ENCODE peak calls at places on chromosomes 1 and 21, in six cellular contexts. One of them, this sample, is unnamed.

GRCh38 chr1:227429447-227430359 is 111.4 kb upstream of the CDC42BPA start:
- DNase-seq in brain microvascular endothelial cell: peak; percentile 47
- DNase-seq in ascending aorta: no peak
- DNase-seq in astrocyte: peak; percentile 42
- DNase-seq in neural progenitor cell: no peak
- DNase-seq in body of pancreas: no peak
- DNase-seq in this sample: no peak

GRCh38 chr1:181202986-181203555 is 114.6 kb downstream of the IER5 start:
- DNase-seq in brain microvascular endothelial cell: no peak
- DNase-seq in astrocyte: no peak
- DNase-seq in neural progenitor cell: no peak
- DNase-seq in body of pancreas: no peak
- DNase-seq in ascending aorta: peak; percentile 53
- DNase-seq in this sample: no peak

GRCh38 chr21:15839026-15839425 is 109.2 kb downstream of the USP25 start:
- DNase-seq in neural progenitor cell: no peak
- DNase-seq in body of pancreas: no peak
- DNase-seq in astrocyte: no peak
- DNase-seq in brain microvascular endothelial cell: no peak
- DNase-seq in ascending aorta: no peak
- DNase-seq in this sample: no peak

GRCh38 chr1:165531021-165531420 is 12.8 kb upstream of the LRRC52 start:
- DNase-seq in body of pancreas: peak; percentile 40
- DNase-seq in astrocyte: no peak
- DNase-seq in brain microvascular endothelial cell: no peak
- DNase-seq in ascending aorta: no peak
- DNase-seq in neural progenitor cell: no peak
- DNase-seq in this sample: no peak

GRCh38 chr1:91099746-91100621 is 78.1 kb upstream of the ZNF644 start:
- DNase-seq in ascending aorta: no peak
- DNase-seq in neural progenitor cell: no peak
- DNase-seq in brain microvascular endothelial cell: no peak
- DNase-seq in astrocyte: peak; percentile 35
- DNase-seq in body of pancreas: no peak
- DNase-seq in this sample: peak; percentile 3

GRCh38 chr1:169115891-169116585 is 9.5 kb downstream of the ATP1B1 start:
- DNase-seq in brain microvascular endothelial cell: peak; percentile 47
- DNase-seq in body of pancreas: peak; percentile 84
- DNase-seq in neural progenitor cell: no peak
- DNase-seq in astrocyte: peak; percentile 57
- DNase-seq in ascending aorta: no peak
- DNase-seq in this sample: peak; percentile 82

GRCh38 chr1:59554011-59554673 is 257.2 kb downstream of the FGGY start:
- DNase-seq in astrocyte: no peak
- DNase-seq in neural progenitor cell: no peak
- DNase-seq in body of pancreas: no peak
- DNase-seq in brain microvascular endothelial cell: no peak
- DNase-seq in ascending aorta: no peak
- DNase-seq in this sample: no peak

GRCh38 chr1:68973459-68974244 is 476.8 kb upstream of the DEPDC1 start:
- DNase-seq in body of pancreas: no peak
- DNase-seq in ascending aorta: no peak
- DNase-seq in astrocyte: peak; percentile 70
- DNase-seq in neural progenitor cell: no peak
- DNase-seq in brain microvascular endothelial cell: peak; percentile 41
- DNase-seq in this sample: no peak

GRCh38 chr1:3577711-3578432 is 33.4 kb downstream of the MEGF6 start:
- DNase-seq in body of pancreas: no peak
- DNase-seq in ascending aorta: no peak
- DNase-seq in neural progenitor cell: no peak
- DNase-seq in brain microvascular endothelial cell: peak; percentile 47
- DNase-seq in astrocyte: peak; percentile 81
- DNase-seq in this sample: no peak

GRCh38 chr1:9784508-9785133 is 39.1 kb downstream of the CLSTN1 start:
- DNase-seq in astrocyte: peak; percentile 35
- DNase-seq in brain microvascular endothelial cell: peak; percentile 60
- DNase-seq in body of pancreas: peak; percentile 78
- DNase-seq in ascending aorta: no peak
- DNase-seq in neural progenitor cell: peak; percentile 63
- DNase-seq in this sample: no peak

GRCh38 chr1:32989160-32989894 is 24.7 kb upstream of the RNF19B start:
- DNase-seq in astrocyte: peak; percentile 98
- DNase-seq in neural progenitor cell: no peak
- DNase-seq in ascending aorta: peak; percentile 93
- DNase-seq in body of pancreas: peak; percentile 46
- DNase-seq in brain microvascular endothelial cell: peak; percentile 98
- DNase-seq in this sample: no peak

GRCh38 chr1:24927886-24928630 is 2.0 kb downstream of the RUNX3 start:
- DNase-seq in brain microvascular endothelial cell: no peak
- DNase-seq in neural progenitor cell: peak; percentile 31
- DNase-seq in body of pancreas: no peak
- DNase-seq in astrocyte: no peak
- DNase-seq in ascending aorta: no peak
- DNase-seq in this sample: no peak

GRCh38 chr1:14222086-14222485 is 376.4 kb upstream of the KAZN start:
- DNase-seq in brain microvascular endothelial cell: no peak
- DNase-seq in neural progenitor cell: no peak
- DNase-seq in astrocyte: no peak
- DNase-seq in ascending aorta: no peak
- DNase-seq in body of pancreas: no peak
- DNase-seq in this sample: no peak

GRCh38 chr1:226429051-226429461 is 21.2 kb upstream of the PARP1 start:
- DNase-seq in astrocyte: no peak
- DNase-seq in neural progenitor cell: no peak
- DNase-seq in body of pancreas: no peak
- DNase-seq in ascending aorta: no peak
- DNase-seq in brain microvascular endothelial cell: no peak
- DNase-seq in this sample: no peak

GRCh38 chr1:182765416-182765815 is 24.2 kb upstream of the NPL start:
- DNase-seq in astrocyte: no peak
- DNase-seq in ascending aorta: no peak
- DNase-seq in body of pancreas: no peak
- DNase-seq in neural progenitor cell: no peak
- DNase-seq in brain microvascular endothelial cell: no peak
- DNase-seq in this sample: no peak

GRCh38 chr21:27694667-27695066 is 727.8 kb upstream of the ADAMTS5 start:
- DNase-seq in brain microvascular endothelial cell: no peak
- DNase-seq in body of pancreas: no peak
- DNase-seq in neural progenitor cell: no peak
- DNase-seq in astrocyte: no peak
- DNase-seq in ascending aorta: no peak
- DNase-seq in this sample: no peak

GRCh38 chr1:78355646-78356045 is 135.1 kb upstream of the PTGFR start:
- DNase-seq in ascending aorta: no peak
- DNase-seq in astrocyte: peak; percentile 10
- DNase-seq in neural progenitor cell: no peak
- DNase-seq in body of pancreas: no peak
- DNase-seq in brain microvascular endothelial cell: no peak
- DNase-seq in this sample: no peak

GRCh38 chr1:234891427-234891826 is 237.2 kb downstream of the TOMM20 start:
- DNase-seq in astrocyte: no peak
- DNase-seq in brain microvascular endothelial cell: no peak
- DNase-seq in neural progenitor cell: no peak
- DNase-seq in body of pancreas: no peak
- DNase-seq in ascending aorta: no peak
- DNase-seq in this sample: no peak

GRCh38 chr1:9369964-9370788 is 77.5 kb downstream of the SPSB1 start:
- DNase-seq in neural progenitor cell: no peak
- DNase-seq in body of pancreas: no peak
- DNase-seq in ascending aorta: no peak
- DNase-seq in astrocyte: no peak
- DNase-seq in brain microvascular endothelial cell: no peak
- DNase-seq in this sample: no peak

GRCh38 chr1:112444269-112444668 is 48.3 kb downstream of the CTTNBP2NL start:
- DNase-seq in ascending aorta: no peak
- DNase-seq in body of pancreas: no peak
- DNase-seq in neural progenitor cell: no peak
- DNase-seq in brain microvascular endothelial cell: peak; percentile 35
- DNase-seq in astrocyte: peak; percentile 54
- DNase-seq in this sample: no peak

GRCh38 chr1:2135425-2135824 is 59.1 kb downstream of the FAAP20 start:
- DNase-seq in brain microvascular endothelial cell: peak; percentile 94
- DNase-seq in astrocyte: peak; percentile 68
- DNase-seq in ascending aorta: peak; percentile 83
- DNase-seq in neural progenitor cell: peak; percentile 59
- DNase-seq in body of pancreas: peak; percentile 41
- DNase-seq in this sample: peak; percentile 61

GRCh38 chr1:154419620-154420020 is 14.5 kb downstream of the IL6R start:
- DNase-seq in astrocyte: peak; percentile 90
- DNase-seq in ascending aorta: peak; percentile 97
- DNase-seq in neural progenitor cell: no peak
- DNase-seq in body of pancreas: peak; percentile 96
- DNase-seq in brain microvascular endothelial cell: peak; percentile 86
- DNase-seq in this sample: peak; percentile 65

GRCh38 chr1:97186381-97186780 is 464.8 kb downstream of the PTBP2 start:
- DNase-seq in body of pancreas: peak; percentile 5
- DNase-seq in neural progenitor cell: peak; percentile 8
- DNase-seq in ascending aorta: no peak
- DNase-seq in astrocyte: no peak
- DNase-seq in brain microvascular endothelial cell: peak; percentile 10
- DNase-seq in this sample: no peak

GRCh38 chr1:113530021-113530420 is 139.7 kb downstream of the MAGI3 start:
- DNase-seq in neural progenitor cell: no peak
- DNase-seq in ascending aorta: no peak
- DNase-seq in astrocyte: no peak
- DNase-seq in body of pancreas: no peak
- DNase-seq in brain microvascular endothelial cell: no peak
- DNase-seq in this sample: no peak

GRCh38 chr1:239918633-239919032 is 173.1 kb upstream of the FMN2 start:
- DNase-seq in astrocyte: no peak
- DNase-seq in brain microvascular endothelial cell: no peak
- DNase-seq in ascending aorta: no peak
- DNase-seq in neural progenitor cell: no peak
- DNase-seq in body of pancreas: no peak
- DNase-seq in this sample: no peak

GRCh38 chr1:239361403-239361802 is 25.0 kb upstream of the CHRM3 start:
- DNase-seq in ascending aorta: no peak
- DNase-seq in brain microvascular endothelial cell: no peak
- DNase-seq in neural progenitor cell: no peak
- DNase-seq in astrocyte: peak; percentile 98
- DNase-seq in body of pancreas: no peak
- DNase-seq in this sample: peak; percentile 76

GRCh38 chr1:104100079-104100478 is 350.4 kb downstream of the AMY1C start:
- DNase-seq in ascending aorta: no peak
- DNase-seq in astrocyte: no peak
- DNase-seq in body of pancreas: no peak
- DNase-seq in brain microvascular endothelial cell: no peak
- DNase-seq in neural progenitor cell: no peak
- DNase-seq in this sample: no peak

GRCh38 chr1:3465935-3466321 is 11.5 kb downstream of the ARHGEF16 start:
- DNase-seq in astrocyte: no peak
- DNase-seq in neural progenitor cell: no peak
- DNase-seq in body of pancreas: peak; percentile 5
- DNase-seq in brain microvascular endothelial cell: no peak
- DNase-seq in ascending aorta: no peak
- DNase-seq in this sample: no peak

GRCh38 chr1:208181259-208181816 is 62.8 kb downstream of the PLXNA2 start:
- DNase-seq in neural progenitor cell: no peak
- DNase-seq in brain microvascular endothelial cell: no peak
- DNase-seq in astrocyte: no peak
- DNase-seq in ascending aorta: no peak
- DNase-seq in body of pancreas: no peak
- DNase-seq in this sample: no peak
- H3K27ac ChIP-seq in neural progenitor cell: no peak overlapping the region
- H3K27ac ChIP-seq in brain microvascular endothelial cell: no peak overlapping the region
- H3K27ac ChIP-seq in astrocyte: no peak overlapping the region
- H3K27ac ChIP-seq in ascending aorta: no peak overlapping the region
- H3K27ac ChIP-seq in body of pancreas: no peak overlapping the region
- H3K27ac ChIP-seq in this sample: no peak overlapping the region

DNA sequence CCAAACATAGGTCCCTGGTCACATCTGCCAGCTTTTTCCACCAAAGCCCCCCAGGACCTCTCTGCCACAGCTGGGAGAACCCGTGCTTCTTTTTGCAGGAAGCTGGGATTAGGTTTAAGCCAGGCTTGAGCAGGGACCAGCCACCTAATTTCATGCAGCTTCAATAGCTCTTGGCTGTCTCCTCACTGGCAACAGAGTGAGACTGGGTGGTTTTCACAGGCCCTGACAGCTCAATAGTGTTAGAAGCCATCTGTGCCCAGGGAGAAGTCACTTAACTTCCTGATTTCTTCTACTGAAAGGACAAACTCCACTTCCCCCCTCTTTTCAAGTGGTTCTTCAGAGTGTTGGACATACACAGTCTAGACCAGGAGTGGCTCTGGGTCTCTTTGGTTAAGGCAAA is 20.4 kb upstream of the SRSF4 start:
- DNase-seq in ascending aorta: no peak
- DNase-seq in brain microvascular endothelial cell: no peak
- DNase-seq in body of pancreas: no peak
- DNase-seq in neural progenitor cell: no peak
- DNase-seq in astrocyte: no peak
- DNase-seq in this sample: no peak
- H3K27ac ChIP-seq in ascending aorta: peak overlapping the region; percentile 91
- H3K27ac ChIP-seq in brain microvascular endothelial cell: peak overlapping the region; percentile 41
- H3K27ac ChIP-seq in body of pancreas: peak overlapping the region; percentile 56
- H3K27ac ChIP-seq in neural progenitor cell: no peak overlapping the region
- H3K27ac ChIP-seq in astrocyte: peak overlapping the region; percentile 84
- H3K27ac ChIP-seq in this sample: peak overlapping the region; percentile 85

GRCh38 chr1:115401676-115402075 is 63.6 kb upstream of the NGF start:
- DNase-seq in astrocyte: no peak
- DNase-seq in neural progenitor cell: no peak
- DNase-seq in ascending aorta: no peak
- DNase-seq in body of pancreas: no peak
- DNase-seq in brain microvascular endothelial cell: no peak
- DNase-seq in this sample: no peak

GRCh38 chr1:115402753-115403184 is 64.7 kb upstream of the NGF start:
- DNase-seq in neural progenitor cell: no peak
- DNase-seq in brain microvascular endothelial cell: peak; percentile 34
- DNase-seq in ascending aorta: no peak
- DNase-seq in astrocyte: no peak
- DNase-seq in body of pancreas: no peak
- DNase-seq in this sample: no peak

GRCh38 chr1:115408489-115409002 is 70.5 kb upstream of the NGF start:
- DNase-seq in astrocyte: no peak
- DNase-seq in neural progenitor cell: no peak
- DNase-seq in body of pancreas: no peak
- DNase-seq in ascending aorta: no peak
- DNase-seq in brain microvascular endothelial cell: no peak
- DNase-seq in this sample: no peak

GRCh38 chr1:115400891-115401290 is 62.8 kb upstream of the NGF start:
- DNase-seq in neural progenitor cell: no peak
- DNase-seq in ascending aorta: no peak
- DNase-seq in brain microvascular endothelial cell: no peak
- DNase-seq in body of pancreas: no peak
- DNase-seq in astrocyte: no peak
- DNase-seq in this sample: peak; percentile 26

GRCh38 chr1:115404936-115405335 is 66.9 kb upstream of the NGF start:
- DNase-seq in astrocyte: no peak
- DNase-seq in neural progenitor cell: no peak
- DNase-seq in ascending aorta: no peak
- DNase-seq in brain microvascular endothelial cell: no peak
- DNase-seq in body of pancreas: no peak
- DNase-seq in this sample: no peak
- H3K27ac ChIP-seq in astrocyte: no peak overlapping the region
- H3K27ac ChIP-seq in neural progenitor cell: no peak overlapping the region
- H3K27ac ChIP-seq in ascending aorta: no peak overlapping the region
- H3K27ac ChIP-seq in brain microvascular endothelial cell: no peak overlapping the region
- H3K27ac ChIP-seq in body of pancreas: no peak overlapping the region
- H3K27ac ChIP-seq in this sample: no peak overlapping the region

GRCh38 chr1:85219853-85220610 is 19.2 kb upstream of the SYDE2 start:
- DNase-seq in brain microvascular endothelial cell: no peak
- DNase-seq in neural progenitor cell: no peak
- DNase-seq in ascending aorta: no peak
- DNase-seq in body of pancreas: no peak
- DNase-seq in astrocyte: no peak
- DNase-seq in this sample: no peak
- H3K27ac ChIP-seq in brain microvascular endothelial cell: no peak overlapping the region
- H3K27ac ChIP-seq in neural progenitor cell: no peak overlapping the region
- H3K27ac ChIP-seq in ascending aorta: peak overlapping the region; percentile 59
- H3K27ac ChIP-seq in body of pancreas: no peak overlapping the region
- H3K27ac ChIP-seq in astrocyte: no peak overlapping the region
- H3K27ac ChIP-seq in this sample: no peak overlapping the region

This sample was measured in epithelial cell of prostate.